ENCODE peak calls at places on chromosome 4, in five cellular contexts. Z is NCI-H1436; S is WERI-Rb-1; X is hypothalamus; F is activated T-helper 9 cell treated with anti-CD3 and anti-CD28 coated beads, Interleukin-2, amount 50 U/mL, for 16 hours. M is an unnamed sample.

GRCh38 chr4:1727117-1728031 is 6.1 kb downstream of the TACC3 start:
- DNase-seq in S (no peak), Z (no peak), X (no peak), F (no peak), M (no peak)

GRCh38 chr4:6929735-6930464 is 20.3 kb downstream of the TBC1D14 start:
- DNase-seq in S (no peak), F (no peak), X (no peak), Z (no peak), M (no peak)

GRCh38 chr4:35229021-35229420 is 1015.3 kb downstream of the ARAP2 start:
- DNase-seq in X (no peak), F (no peak), S (no peak), Z (no peak), M (no peak)

GRCh38 chr4:86506591-86506990 is 87.5 kb upstream of the PTPN13 start:
- DNase-seq in F (no peak), S (no peak), X (no peak), Z (no peak), M (no peak)

GRCh38 chr4:168309781-168310180 is 8.8 kb downstream of the DDX60 start:
- DNase-seq in Z (no peak), S (no peak), F (no peak), X (no peak), M (no peak)

GRCh38 chr4:22190855-22191254 is 242.3 kb upstream of the KCNIP4 start:
- DNase-seq in Z (no peak), X (no peak), S (no peak), F (no peak), M (no peak)

GRCh38 chr4:113347245-113347644 is 297.8 kb downstream of the ANK2 start:
- DNase-seq in S (no peak), X (no peak), Z (no peak), F (no peak), M (no peak)

GRCh38 chr4:94455081-94455480 is 3.3 kb downstream of the PDLIM5 start:
- DNase-seq in S (no peak), F (no peak), Z (no peak), X (no peak), M (no peak)

M was measured in activated gamma-delta T cell treated with anti-CD3 and anti-CD28 coated beads, Interleukin-2, amount 50 U/mL, for 16 hours.